ENCODE peak calls at places on chromosome 9, in six cellular contexts. One of them, this sample, is unnamed.

GRCh38 chr9:134187110-134187531 is 22.8 kb upstream of the RNU6ATAC start:
- DNase-seq in left ventricle myocardium inferior: no peak
- DNase-seq in omental fat pad: peak; percentile 16
- DNase-seq in breast epithelium: no peak
- DNase-seq in left lung: peak; percentile 57
- DNase-seq in AG09319: no peak
- DNase-seq in this sample: no peak

GRCh38 chr9:133485531-133486260 is 6.8 kb upstream of the SLC2A6 start:
- DNase-seq in left ventricle myocardium inferior: no peak
- DNase-seq in omental fat pad: no peak
- DNase-seq in breast epithelium: no peak
- DNase-seq in left lung: peak; percentile 69
- DNase-seq in AG09319: no peak
- DNase-seq in this sample: no peak

GRCh38 chr9:14051459-14051858 is 262.5 kb downstream of the NFIB start:
- DNase-seq in left ventricle myocardium inferior: no peak
- DNase-seq in omental fat pad: no peak
- DNase-seq in breast epithelium: no peak
- DNase-seq in left lung: no peak
- DNase-seq in AG09319: no peak
- DNase-seq in this sample: no peak

GRCh38 chr9:128371622-128372117 is 496 bp downstream of the URM1 start:
- DNase-seq in left ventricle myocardium inferior: no peak
- DNase-seq in omental fat pad: no peak
- DNase-seq in breast epithelium: no peak
- DNase-seq in left lung: no peak
- DNase-seq in AG09319: no peak
- DNase-seq in this sample: no peak

GRCh38 chr9:93059097-93059959 is 827 bp downstream of the SUSD3 start:
- DNase-seq in left ventricle myocardium inferior: no peak
- DNase-seq in omental fat pad: no peak
- DNase-seq in breast epithelium: no peak
- DNase-seq in left lung: peak; percentile 87
- DNase-seq in AG09319: no peak
- DNase-seq in this sample: no peak

GRCh38 chr9:9799287-9799686 is 813.5 kb downstream of the PTPRD start:
- DNase-seq in left ventricle myocardium inferior: no peak
- DNase-seq in omental fat pad: no peak
- DNase-seq in breast epithelium: no peak
- DNase-seq in left lung: no peak
- DNase-seq in AG09319: no peak
- DNase-seq in this sample: no peak

GRCh38 chr9:116049506-116049905 is 104.1 kb upstream of the PAPPA start:
- DNase-seq in left ventricle myocardium inferior: no peak
- DNase-seq in omental fat pad: no peak
- DNase-seq in breast epithelium: no peak
- DNase-seq in left lung: no peak
- DNase-seq in AG09319: no peak
- DNase-seq in this sample: no peak

GRCh38 chr9:33517373-33517772 is 6.7 kb upstream of the ANKRD18B start:
- DNase-seq in left ventricle myocardium inferior: no peak
- DNase-seq in omental fat pad: no peak
- DNase-seq in breast epithelium: no peak
- DNase-seq in left lung: no peak
- DNase-seq in AG09319: no peak
- DNase-seq in this sample: no peak

GRCh38 chr9:134534661-134535080 is 106.9 kb upstream of the COL5A1 start:
- DNase-seq in left ventricle myocardium inferior: peak; percentile 7
- DNase-seq in omental fat pad: no peak
- DNase-seq in breast epithelium: no peak
- DNase-seq in left lung: peak; percentile 55
- DNase-seq in AG09319: no peak
- DNase-seq in this sample: no peak

GRCh38 chr9:6426117-6426516 is 13.1 kb downstream of the UHRF2 start:
- DNase-seq in left ventricle myocardium inferior: no peak
- DNase-seq in omental fat pad: no peak
- DNase-seq in breast epithelium: no peak
- DNase-seq in left lung: no peak
- DNase-seq in AG09319: no peak
- DNase-seq in this sample: no peak

GRCh38 chr9:134981001-134981400 is 63.3 kb upstream of the FCN1 start:
- DNase-seq in left ventricle myocardium inferior: no peak
- DNase-seq in omental fat pad: no peak
- DNase-seq in breast epithelium: no peak
- DNase-seq in left lung: no peak
- DNase-seq in AG09319: no peak
- DNase-seq in this sample: no peak

GRCh38 chr9:135559606-135560005 is 1.9 kb upstream of the PAEP start:
- DNase-seq in left ventricle myocardium inferior: no peak
- DNase-seq in omental fat pad: no peak
- DNase-seq in breast epithelium: no peak
- DNase-seq in left lung: no peak
- DNase-seq in AG09319: no peak
- DNase-seq in this sample: no peak

GRCh38 chr9:131119600-131119999 is 5.8 kb upstream of the NUP214 start:
- DNase-seq in left ventricle myocardium inferior: no peak
- DNase-seq in omental fat pad: no peak
- DNase-seq in breast epithelium: no peak
- DNase-seq in left lung: no peak
- DNase-seq in AG09319: no peak
- DNase-seq in this sample: no peak

GRCh38 chr9:18477121-18477705 is 3.3 kb downstream of the ADAMTSL1 start:
- DNase-seq in left ventricle myocardium inferior: no peak
- DNase-seq in omental fat pad: no peak
- DNase-seq in breast epithelium: no peak
- DNase-seq in left lung: no peak
- DNase-seq in AG09319: no peak
- DNase-seq in this sample: no peak

GRCh38 chr9:17462869-17463464 is 115.9 kb upstream of the SH3GL2 start:
- DNase-seq in left ventricle myocardium inferior: no peak
- DNase-seq in omental fat pad: no peak
- DNase-seq in breast epithelium: no peak
- DNase-seq in left lung: no peak
- DNase-seq in AG09319: peak; percentile 28
- DNase-seq in this sample: peak; percentile 47

GRCh38 chr9:111372297-111372696 is 42.3 kb upstream of the OR2K2 start:
- DNase-seq in left ventricle myocardium inferior: no peak
- DNase-seq in omental fat pad: no peak
- DNase-seq in breast epithelium: no peak
- DNase-seq in left lung: no peak
- DNase-seq in AG09319: no peak
- DNase-seq in this sample: no peak

GRCh38 chr9:89505795-89506385 is 8.0 kb upstream of the SEMA4D start:
- DNase-seq in left ventricle myocardium inferior: no peak
- DNase-seq in omental fat pad: no peak
- DNase-seq in breast epithelium: no peak
- DNase-seq in left lung: no peak
- DNase-seq in AG09319: no peak
- DNase-seq in this sample: no peak

GRCh38 chr9:132037470-132037869 is 42.2 kb downstream of the MED27 start:
- DNase-seq in left ventricle myocardium inferior: no peak
- DNase-seq in omental fat pad: no peak
- DNase-seq in breast epithelium: no peak
- DNase-seq in left lung: no peak
- DNase-seq in AG09319: no peak
- DNase-seq in this sample: no peak

GRCh38 chr9:125153712-125154367 is 10.5 kb upstream of the SCAI start:
- DNase-seq in left ventricle myocardium inferior: no peak
- DNase-seq in omental fat pad: no peak
- DNase-seq in breast epithelium: no peak
- DNase-seq in left lung: no peak
- DNase-seq in AG09319: no peak
- DNase-seq in this sample: no peak

GRCh38 chr9:111601237-111602018 is 2.0 kb upstream of the PTGR1 start:
- DNase-seq in left ventricle myocardium inferior: no peak
- DNase-seq in omental fat pad: no peak
- DNase-seq in breast epithelium: no peak
- DNase-seq in left lung: no peak
- DNase-seq in AG09319: no peak
- DNase-seq in this sample: no peak

GRCh38 chr9:95131023-95131943 is 186.2 kb downstream of the FANCC start:
- DNase-seq in left ventricle myocardium inferior: peak; percentile 48
- DNase-seq in omental fat pad: peak; percentile 61
- DNase-seq in breast epithelium: no peak
- DNase-seq in left lung: no peak
- DNase-seq in AG09319: peak; percentile 36
- DNase-seq in this sample: peak; percentile 84

GRCh38 chr9:120853198-120853597 is 10.5 kb upstream of the PSMD5 start:
- DNase-seq in left ventricle myocardium inferior: no peak
- DNase-seq in omental fat pad: no peak
- DNase-seq in breast epithelium: no peak
- DNase-seq in left lung: no peak
- DNase-seq in AG09319: no peak
- DNase-seq in this sample: no peak

GRCh38 chr9:90058364-90058763 is 453.6 kb downstream of the GADD45G start:
- DNase-seq in left ventricle myocardium inferior: no peak
- DNase-seq in omental fat pad: no peak
- DNase-seq in breast epithelium: no peak
- DNase-seq in left lung: no peak
- DNase-seq in AG09319: no peak
- DNase-seq in this sample: no peak

GRCh38 chr9:89554307-89554706 is 50.5 kb upstream of the GADD45G start:
- DNase-seq in left ventricle myocardium inferior: no peak
- DNase-seq in omental fat pad: no peak
- DNase-seq in breast epithelium: no peak
- DNase-seq in left lung: no peak
- DNase-seq in AG09319: no peak
- DNase-seq in this sample: no peak

GRCh38 chr9:98356326-98356725 is 100.9 kb upstream of the TBC1D2 start:
- DNase-seq in left ventricle myocardium inferior: no peak
- DNase-seq in omental fat pad: no peak
- DNase-seq in breast epithelium: no peak
- DNase-seq in left lung: no peak
- DNase-seq in AG09319: no peak
- DNase-seq in this sample: no peak
- TF ChIP-seq CTCF in left ventricle myocardium inferior: no peak
- TF ChIP-seq CTCF in omental fat pad: no peak
- TF ChIP-seq CTCF in breast epithelium: no peak
- TF ChIP-seq CTCF in left lung: no peak
- TF ChIP-seq CTCF in AG09319: no peak
- TF ChIP-seq CTCF in this sample: no peak

DNA sequence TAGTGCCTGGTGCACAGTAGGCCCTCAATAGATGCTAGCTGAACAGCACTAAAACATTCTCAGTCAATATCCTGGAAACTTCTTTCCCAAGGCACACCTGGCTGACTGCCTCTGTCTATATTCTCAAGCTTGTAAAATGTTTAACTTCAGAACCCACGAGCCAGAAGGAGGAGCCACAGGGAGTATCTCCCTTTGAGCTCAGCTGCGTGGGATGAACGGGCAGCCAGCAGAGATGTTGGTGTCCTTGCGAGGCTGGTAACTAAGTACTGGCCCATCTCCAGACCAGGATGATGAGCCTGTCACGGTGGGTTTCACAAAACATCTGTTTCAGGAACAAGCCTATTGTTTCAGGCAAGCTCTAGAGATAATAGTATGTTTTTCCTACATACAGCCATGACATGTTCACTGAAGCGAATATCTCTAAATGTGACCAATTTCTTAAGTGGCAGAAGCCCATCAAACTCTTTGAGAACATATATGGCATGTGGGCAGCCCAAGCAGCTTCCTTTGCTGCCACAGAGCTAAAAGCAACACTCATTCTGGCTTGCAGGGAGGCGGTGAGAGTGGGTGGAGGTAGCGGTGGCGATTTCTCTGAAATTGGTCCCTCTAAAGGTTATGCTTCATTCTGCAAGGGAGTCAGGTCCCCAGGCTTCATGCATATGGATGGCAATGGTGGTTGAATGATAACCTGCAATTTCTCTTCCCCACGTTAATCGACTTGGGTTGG is 206.2 kb downstream of the TTLL11 start:
- DNase-seq in left ventricle myocardium inferior: no peak
- DNase-seq in omental fat pad: no peak
- DNase-seq in breast epithelium: no peak
- DNase-seq in left lung: no peak
- DNase-seq in AG09319: no peak
- DNase-seq in this sample: no peak
- TF ChIP-seq CTCF in left ventricle myocardium inferior: no peak
- TF ChIP-seq CTCF in omental fat pad: no peak
- TF ChIP-seq CTCF in breast epithelium: no peak
- TF ChIP-seq CTCF in left lung: no peak
- TF ChIP-seq CTCF in AG09319: no peak
- TF ChIP-seq CTCF in this sample: no peak

GRCh38 chr9:91948061-91948422 is 2.0 kb downstream of the ROR2 start:
- DNase-seq in left ventricle myocardium inferior: no peak
- DNase-seq in omental fat pad: no peak
- DNase-seq in breast epithelium: no peak
- DNase-seq in left lung: no peak
- DNase-seq in AG09319: no peak
- DNase-seq in this sample: no peak

GRCh38 chr9:91948423-91949292 is 1.4 kb downstream of the ROR2 start:
- DNase-seq in left ventricle myocardium inferior: peak; percentile 25
- DNase-seq in omental fat pad: no peak
- DNase-seq in breast epithelium: peak; percentile 50
- DNase-seq in left lung: no peak
- DNase-seq in AG09319: no peak
- DNase-seq in this sample: peak; percentile 79

GRCh38 chr9:91951944-91952520 is 2.0 kb upstream of the ROR2 start:
- DNase-seq in left ventricle myocardium inferior: no peak
- DNase-seq in omental fat pad: no peak
- DNase-seq in breast epithelium: no peak
- DNase-seq in left lung: no peak
- DNase-seq in AG09319: peak; percentile 28
- DNase-seq in this sample: no peak

GRCh38 chr9:91949293-91949945 is 609 bp downstream of the ROR2 start:
- DNase-seq in left ventricle myocardium inferior: no peak
- DNase-seq in omental fat pad: no peak
- DNase-seq in breast epithelium: no peak
- DNase-seq in left lung: no peak
- DNase-seq in AG09319: no peak
- DNase-seq in this sample: peak; percentile 37

GRCh38 chr9:91949946-91950664 is at the start of gene ROR2:
- DNase-seq in left ventricle myocardium inferior: peak; percentile 67
- DNase-seq in omental fat pad: no peak
- DNase-seq in breast epithelium: peak; percentile 39
- DNase-seq in left lung: peak; percentile 83
- DNase-seq in AG09319: no peak
- DNase-seq in this sample: peak; percentile 93
- TF ChIP-seq CTCF in left ventricle myocardium inferior: peak; percentile 71
- TF ChIP-seq CTCF in omental fat pad: peak; percentile 59
- TF ChIP-seq CTCF in breast epithelium: peak; percentile 85
- TF ChIP-seq CTCF in left lung: peak; percentile 51
- TF ChIP-seq CTCF in AG09319: peak; percentile 23
- TF ChIP-seq CTCF in this sample: peak; percentile 81

GRCh38 chr9:70556736-70557135 is 142.3 kb upstream of the KLF9 start:
- DNase-seq in left ventricle myocardium inferior: no peak
- DNase-seq in omental fat pad: no peak
- DNase-seq in breast epithelium: no peak
- DNase-seq in left lung: no peak
- DNase-seq in AG09319: no peak
- DNase-seq in this sample: no peak

GRCh38 chr9:70552561-70552960 is 138.1 kb upstream of the KLF9 start:
- DNase-seq in left ventricle myocardium inferior: no peak
- DNase-seq in omental fat pad: no peak
- DNase-seq in breast epithelium: no peak
- DNase-seq in left lung: no peak
- DNase-seq in AG09319: no peak
- DNase-seq in this sample: no peak

GRCh38 chr9:70553718-70554673 is 139.5 kb upstream of the KLF9 start:
- DNase-seq in left ventricle myocardium inferior: no peak
- DNase-seq in omental fat pad: no peak
- DNase-seq in breast epithelium: peak; percentile 86
- DNase-seq in left lung: no peak
- DNase-seq in AG09319: no peak
- DNase-seq in this sample: no peak

GRCh38 chr9:70557665-70558419 is 143.4 kb upstream of the KLF9 start:
- DNase-seq in left ventricle myocardium inferior: no peak
- DNase-seq in omental fat pad: no peak
- DNase-seq in breast epithelium: no peak
- DNase-seq in left lung: no peak
- DNase-seq in AG09319: no peak
- DNase-seq in this sample: no peak

GRCh38 chr9:70554881-70555280 is 140.4 kb upstream of the KLF9 start:
- DNase-seq in left ventricle myocardium inferior: no peak
- DNase-seq in omental fat pad: no peak
- DNase-seq in breast epithelium: no peak
- DNase-seq in left lung: no peak
- DNase-seq in AG09319: no peak
- DNase-seq in this sample: no peak
- TF ChIP-seq CTCF in left ventricle myocardium inferior: no peak
- TF ChIP-seq CTCF in omental fat pad: no peak
- TF ChIP-seq CTCF in breast epithelium: no peak
- TF ChIP-seq CTCF in left lung: no peak
- TF ChIP-seq CTCF in AG09319: no peak
- TF ChIP-seq CTCF in this sample: no peak

This sample was measured in mesothelial cell of epicardium.